ENCODE peak calls at places on chromosomes 6 and 20, in four cellular contexts. One of them, this sample, is unnamed.

GRCh38 chr6:23394699-23395098 is 731.3 kb upstream of the NRSN1 start:
- DNase-seq in naive thymus-derived CD4-positive, alpha-beta T cell: no peak
- DNase-seq in left ventricle myocardium inferior: no peak
- DNase-seq in IMR-90: peak
- DNase-seq in this sample: no peak

GRCh38 chr6:29926795-29927427 is 15.4 kb upstream of the HLA-A start:
- DNase-seq in naive thymus-derived CD4-positive, alpha-beta T cell: peak
- DNase-seq in left ventricle myocardium inferior: peak
- DNase-seq in IMR-90: peak
- DNase-seq in this sample: peak

GRCh38 chr6:142302427-142303190 is 802 bp downstream of the ADGRG6 start:
- DNase-seq in naive thymus-derived CD4-positive, alpha-beta T cell: no peak
- DNase-seq in left ventricle myocardium inferior: no peak
- DNase-seq in IMR-90: peak
- DNase-seq in this sample: no peak

GRCh38 chr6:32840604-32841246 is 2.2 kb upstream of the TAP2 start:
- DNase-seq in naive thymus-derived CD4-positive, alpha-beta T cell: no peak
- DNase-seq in left ventricle myocardium inferior: no peak
- DNase-seq in IMR-90: no peak
- DNase-seq in this sample: no peak

GRCh38 chr6:40907198-40907701 is 131.8 kb downstream of the UNC5CL start:
- DNase-seq in naive thymus-derived CD4-positive, alpha-beta T cell: no peak
- DNase-seq in left ventricle myocardium inferior: no peak
- DNase-seq in IMR-90: peak
- DNase-seq in this sample: no peak

GRCh38 chr20:8454137-8454712 is 322.2 kb downstream of the PLCB1 start:
- DNase-seq in naive thymus-derived CD4-positive, alpha-beta T cell: no peak
- DNase-seq in left ventricle myocardium inferior: no peak
- DNase-seq in IMR-90: peak
- DNase-seq in this sample: no peak

GRCh38 chr6:99521557-99522286 is 6.5 kb upstream of the USP45 start:
- DNase-seq in naive thymus-derived CD4-positive, alpha-beta T cell: no peak
- DNase-seq in left ventricle myocardium inferior: no peak
- DNase-seq in IMR-90: peak
- DNase-seq in this sample: no peak

GRCh38 chr6:161918154-161918553 is 644.3 kb upstream of the AGPAT4 start:
- DNase-seq in naive thymus-derived CD4-positive, alpha-beta T cell: no peak
- DNase-seq in left ventricle myocardium inferior: no peak
- DNase-seq in IMR-90: peak
- DNase-seq in this sample: no peak

GRCh38 chr20:3071610-3072529 is at the start of gene OXT:
- DNase-seq in naive thymus-derived CD4-positive, alpha-beta T cell: peak
- DNase-seq in left ventricle myocardium inferior: peak
- DNase-seq in IMR-90: no peak
- DNase-seq in this sample: no peak

GRCh38 chr6:6543181-6543879 is 45.2 kb upstream of the LY86 start:
- DNase-seq in naive thymus-derived CD4-positive, alpha-beta T cell: no peak
- DNase-seq in left ventricle myocardium inferior: no peak
- DNase-seq in IMR-90: no peak
- DNase-seq in this sample: no peak

GRCh38 chr6:111625511-111626331 is 20.0 kb upstream of the TRAF3IP2 start:
- DNase-seq in naive thymus-derived CD4-positive, alpha-beta T cell: no peak
- DNase-seq in left ventricle myocardium inferior: no peak
- DNase-seq in IMR-90: peak
- DNase-seq in this sample: peak

GRCh38 chr6:28771401-28772267 is 152.2 kb downstream of the TRIM27 start:
- DNase-seq in naive thymus-derived CD4-positive, alpha-beta T cell: no peak
- DNase-seq in left ventricle myocardium inferior: no peak
- DNase-seq in IMR-90: no peak
- DNase-seq in this sample: no peak

GRCh38 chr6:87907521-87907920 is 140.1 kb upstream of the SPACA1 start:
- DNase-seq in naive thymus-derived CD4-positive, alpha-beta T cell: no peak
- DNase-seq in left ventricle myocardium inferior: no peak
- DNase-seq in IMR-90: peak
- DNase-seq in this sample: no peak

GRCh38 chr20:17538517-17539170 is 7.5 kb upstream of the BFSP1 start:
- DNase-seq in naive thymus-derived CD4-positive, alpha-beta T cell: no peak
- DNase-seq in left ventricle myocardium inferior: no peak
- DNase-seq in IMR-90: no peak
- DNase-seq in this sample: no peak

GRCh38 chr6:30683980-30684338 is 2.5 kb downstream of the PPP1R18 start:
- DNase-seq in naive thymus-derived CD4-positive, alpha-beta T cell: no peak
- DNase-seq in left ventricle myocardium inferior: no peak
- DNase-seq in IMR-90: no peak
- DNase-seq in this sample: no peak

GRCh38 chr6:40626886-40627285 is 39.7 kb upstream of the LRFN2 start:
- DNase-seq in naive thymus-derived CD4-positive, alpha-beta T cell: no peak
- DNase-seq in left ventricle myocardium inferior: no peak
- DNase-seq in IMR-90: no peak
- DNase-seq in this sample: no peak

GRCh38 chr6:100467144-100468012 is 2.7 kb upstream of the SIM1 start:
- DNase-seq in naive thymus-derived CD4-positive, alpha-beta T cell: no peak
- DNase-seq in left ventricle myocardium inferior: no peak
- DNase-seq in IMR-90: no peak
- DNase-seq in this sample: no peak

GRCh38 chr6:109466212-109466923 is 10.8 kb upstream of the MICAL1 start:
- DNase-seq in naive thymus-derived CD4-positive, alpha-beta T cell: no peak
- DNase-seq in left ventricle myocardium inferior: no peak
- DNase-seq in IMR-90: no peak
- DNase-seq in this sample: no peak

GRCh38 chr6:168670386-168670985 is 229.5 kb downstream of the SMOC2 start:
- DNase-seq in naive thymus-derived CD4-positive, alpha-beta T cell: no peak
- DNase-seq in left ventricle myocardium inferior: no peak
- DNase-seq in IMR-90: no peak
- DNase-seq in this sample: peak

GRCh38 chr20:40706977-40707582 is 18.0 kb upstream of the MAFB start:
- DNase-seq in naive thymus-derived CD4-positive, alpha-beta T cell: no peak
- DNase-seq in left ventricle myocardium inferior: no peak
- DNase-seq in IMR-90: no peak
- DNase-seq in this sample: no peak

GRCh38 chr6:32937230-32937633 is 3.6 kb downstream of the HLA-DMB start:
- DNase-seq in naive thymus-derived CD4-positive, alpha-beta T cell: no peak
- DNase-seq in left ventricle myocardium inferior: no peak
- DNase-seq in IMR-90: no peak
- DNase-seq in this sample: no peak

GRCh38 chr6:110877154-110877564 is 2.6 kb downstream of the AMD1 start:
- DNase-seq in naive thymus-derived CD4-positive, alpha-beta T cell: no peak
- DNase-seq in left ventricle myocardium inferior: no peak
- DNase-seq in IMR-90: peak
- DNase-seq in this sample: no peak

GRCh38 chr6:148144917-148145521 is 197.6 kb upstream of the SASH1 start:
- DNase-seq in naive thymus-derived CD4-positive, alpha-beta T cell: peak
- DNase-seq in left ventricle myocardium inferior: peak
- DNase-seq in IMR-90: peak
- DNase-seq in this sample: peak

GRCh38 chr6:52647199-52647598 is 23.7 kb upstream of the TMEM14A start:
- DNase-seq in naive thymus-derived CD4-positive, alpha-beta T cell: no peak
- DNase-seq in left ventricle myocardium inferior: no peak
- DNase-seq in IMR-90: peak
- DNase-seq in this sample: no peak

GRCh38 chr20:10093087-10093591 is 58.4 kb downstream of the ANKEF1 start:
- DNase-seq in naive thymus-derived CD4-positive, alpha-beta T cell: no peak
- DNase-seq in left ventricle myocardium inferior: no peak
- DNase-seq in IMR-90: peak
- DNase-seq in this sample: no peak

GRCh38 chr20:37880726-37881591 is 22.0 kb upstream of the VSTM2L start:
- DNase-seq in naive thymus-derived CD4-positive, alpha-beta T cell: no peak
- DNase-seq in left ventricle myocardium inferior: peak
- DNase-seq in IMR-90: no peak
- DNase-seq in this sample: no peak

GRCh38 chr6:11111769-11112437 is 378 bp upstream of the ERVFRD-1 start:
- DNase-seq in naive thymus-derived CD4-positive, alpha-beta T cell: no peak
- DNase-seq in left ventricle myocardium inferior: no peak
- DNase-seq in IMR-90: no peak
- DNase-seq in this sample: no peak

GRCh38 chr20:24833592-24833991 is 115.5 kb upstream of the CST7 start:
- DNase-seq in naive thymus-derived CD4-positive, alpha-beta T cell: no peak
- DNase-seq in left ventricle myocardium inferior: no peak
- DNase-seq in IMR-90: no peak
- DNase-seq in this sample: no peak

GRCh38 chr6:122719176-122719575 is 60.3 kb upstream of the FABP7 start:
- DNase-seq in naive thymus-derived CD4-positive, alpha-beta T cell: no peak
- DNase-seq in left ventricle myocardium inferior: no peak
- DNase-seq in IMR-90: no peak
- DNase-seq in this sample: no peak

GRCh38 chr6:2434116-2434515 is 188.7 kb upstream of the GMDS start:
- DNase-seq in naive thymus-derived CD4-positive, alpha-beta T cell: no peak
- DNase-seq in left ventricle myocardium inferior: no peak
- DNase-seq in IMR-90: no peak
- DNase-seq in this sample: no peak

GRCh38 chr20:45098096-45098773 is 2.7 kb downstream of the KCNS1 start:
- DNase-seq in naive thymus-derived CD4-positive, alpha-beta T cell: peak
- DNase-seq in left ventricle myocardium inferior: no peak
- DNase-seq in IMR-90: no peak
- DNase-seq in this sample: no peak

GRCh38 chr20:45096781-45097180 is 4.1 kb downstream of the KCNS1 start:
- DNase-seq in naive thymus-derived CD4-positive, alpha-beta T cell: no peak
- DNase-seq in left ventricle myocardium inferior: no peak
- DNase-seq in IMR-90: no peak
- DNase-seq in this sample: no peak

GRCh38 chr20:45095753-45096371 is 5.1 kb downstream of the KCNS1 start:
- DNase-seq in naive thymus-derived CD4-positive, alpha-beta T cell: peak
- DNase-seq in left ventricle myocardium inferior: no peak
- DNase-seq in IMR-90: peak
- DNase-seq in this sample: peak

GRCh38 chr20:45094864-45095574 is 5.9 kb downstream of the KCNS1 start:
- DNase-seq in naive thymus-derived CD4-positive, alpha-beta T cell: no peak
- DNase-seq in left ventricle myocardium inferior: no peak
- DNase-seq in IMR-90: no peak
- DNase-seq in this sample: no peak

GRCh38 chr20:45097485-45098095 is 3.3 kb downstream of the KCNS1 start:
- DNase-seq in naive thymus-derived CD4-positive, alpha-beta T cell: peak
- DNase-seq in left ventricle myocardium inferior: no peak
- DNase-seq in IMR-90: no peak
- DNase-seq in this sample: no peak
- H3K4me3 ChIP-seq in naive thymus-derived CD4-positive, alpha-beta T cell: peak
- H3K4me3 ChIP-seq in left ventricle myocardium inferior: peak
- H3K4me3 ChIP-seq in IMR-90: peak
- H3K4me3 ChIP-seq in this sample: peak

DNA sequence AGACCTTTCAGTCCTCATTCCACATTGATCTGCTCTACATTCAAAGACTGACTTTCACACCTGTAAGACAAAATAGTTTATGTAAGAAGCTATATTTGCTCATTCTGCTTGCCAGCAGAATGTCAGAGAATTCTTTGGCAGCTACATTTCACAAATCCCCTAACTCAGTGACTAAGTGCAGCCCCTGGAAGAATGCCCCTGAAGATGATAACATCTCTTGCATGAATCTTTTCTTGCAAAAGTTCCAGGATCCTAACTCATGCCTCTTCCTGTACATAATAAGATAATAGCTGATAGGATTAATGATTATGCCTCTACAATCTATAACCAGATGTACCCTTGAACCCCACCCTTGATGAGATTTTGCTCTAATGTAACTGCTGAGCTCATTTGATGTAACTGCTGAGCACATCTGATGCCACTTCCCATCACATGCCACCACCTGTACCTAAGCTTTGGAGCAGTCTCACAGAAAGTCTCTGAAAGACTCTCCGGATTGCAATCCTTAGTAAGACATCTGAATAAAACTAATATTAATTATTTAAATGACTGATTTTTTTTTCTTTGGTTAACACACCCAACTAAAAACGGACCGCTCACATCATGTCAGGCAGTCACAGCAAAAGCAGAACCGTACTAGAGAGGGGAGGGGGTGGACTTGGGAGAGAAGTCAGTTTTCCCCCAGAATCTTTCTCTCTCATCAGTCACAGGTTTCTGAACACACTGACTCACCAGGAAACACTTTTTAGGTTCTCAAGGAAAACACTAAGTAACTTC is 684 bp upstream of the DNAH8 start:
- DNase-seq in naive thymus-derived CD4-positive, alpha-beta T cell: no peak
- DNase-seq in left ventricle myocardium inferior: no peak
- DNase-seq in IMR-90: no peak
- DNase-seq in this sample: no peak
- H3K4me3 ChIP-seq in naive thymus-derived CD4-positive, alpha-beta T cell: no peak
- H3K4me3 ChIP-seq in left ventricle myocardium inferior: peak
- H3K4me3 ChIP-seq in IMR-90: no peak
- H3K4me3 ChIP-seq in this sample: peak

GRCh38 chr20:62489186-62489939 is 13.6 kb upstream of the GATA5 start:
- DNase-seq in naive thymus-derived CD4-positive, alpha-beta T cell: no peak
- DNase-seq in left ventricle myocardium inferior: no peak
- DNase-seq in IMR-90: no peak
- DNase-seq in this sample: no peak
- H3K4me3 ChIP-seq in naive thymus-derived CD4-positive, alpha-beta T cell: no peak
- H3K4me3 ChIP-seq in left ventricle myocardium inferior: no peak
- H3K4me3 ChIP-seq in IMR-90: no peak
- H3K4me3 ChIP-seq in this sample: no peak

DNA sequence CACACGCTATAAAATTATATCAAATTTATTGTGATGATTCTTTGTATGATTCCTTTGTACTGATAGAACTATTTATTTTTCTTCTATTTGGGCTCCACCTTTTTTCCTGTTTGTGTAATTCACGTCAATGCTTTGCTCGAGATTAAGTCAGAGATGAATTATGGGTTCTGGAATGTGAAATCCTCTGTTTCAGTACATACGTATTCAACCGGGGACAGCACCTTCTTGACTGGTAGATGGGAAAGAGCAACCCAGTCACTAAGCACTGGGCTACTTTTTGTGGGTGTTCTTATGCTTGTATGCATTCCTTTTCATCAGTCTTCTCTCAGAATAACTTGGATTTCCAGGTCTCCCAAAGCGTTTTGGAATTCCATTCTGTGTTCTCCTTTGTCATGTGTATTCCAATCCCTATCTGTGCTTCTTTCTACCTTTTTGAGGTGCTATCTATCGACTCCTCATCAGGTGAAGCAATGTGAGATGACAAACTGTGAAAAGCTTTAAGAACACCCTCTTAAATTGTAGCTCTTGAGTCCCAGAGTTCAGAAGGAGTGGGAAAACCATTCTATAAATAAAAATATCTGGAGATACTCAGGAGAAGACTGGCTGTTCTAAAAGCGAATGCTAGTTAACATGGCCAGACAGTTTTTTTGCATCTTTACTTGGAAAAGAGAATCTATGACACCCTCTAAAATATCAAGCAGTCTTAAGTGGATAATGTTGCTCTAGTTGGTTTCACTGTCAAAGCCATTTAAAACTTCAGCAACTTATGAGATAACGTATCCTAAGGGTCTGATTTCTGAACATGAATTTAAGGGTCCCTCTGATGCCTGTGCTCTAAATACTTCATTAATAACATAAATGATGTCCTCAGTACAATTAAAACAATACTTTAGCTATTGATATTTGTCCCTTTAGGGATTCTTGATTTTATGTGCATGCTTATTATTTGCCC is 197.7 kb upstream of the PREP start:
- DNase-seq in naive thymus-derived CD4-positive, alpha-beta T cell: no peak
- DNase-seq in left ventricle myocardium inferior: no peak
- DNase-seq in IMR-90: peak
- DNase-seq in this sample: no peak
- H3K4me3 ChIP-seq in naive thymus-derived CD4-positive, alpha-beta T cell: no peak
- H3K4me3 ChIP-seq in left ventricle myocardium inferior: peak
- H3K4me3 ChIP-seq in IMR-90: no peak
- H3K4me3 ChIP-seq in this sample: no peak

This sample was measured in suprapubic skin.